ENCODE peak calls at places on chromosomes 3 and 15, in six cellular contexts. R, N, H, V, B and S are unnamed samples.

GRCh38 chr3:59406943-59407342 is 357.1 kb upstream of the CFAP20DC start:
- DNase-seq in R (peak; percentile 53), N (no peak), H (no peak), V (no peak), B (no peak), S (no peak)

GRCh38 chr3:51792206-51792605 is 13.2 kb upstream of the IQCF6 start:
- DNase-seq in R (no peak), N (no peak), H (no peak), V (no peak), B (no peak), S (no peak)

GRCh38 chr3:70298385-70298784 is 14.1 kb downstream of the MDFIC2 start:
- DNase-seq in R (no peak), N (no peak), H (no peak), V (peak; percentile 6), B (no peak), S (no peak)

GRCh38 chr15:53644681-53645080 is 114.8 kb downstream of the WDR72 start:
- DNase-seq in R (no peak), N (no peak), H (no peak), V (no peak), B (no peak), S (no peak)

GRCh38 chr15:53962646-53963561 is 15.3 kb upstream of the UNC13C start:
- DNase-seq in R (no peak), N (no peak), H (peak; percentile 23), V (peak; percentile 10), B (no peak), S (peak; percentile 39)

GRCh38 chr3:41265011-41265545 is 65.8 kb downstream of the CTNNB1 start:
- DNase-seq in R (no peak), N (peak; percentile 23), H (no peak), V (no peak), B (no peak), S (no peak)

GRCh38 chr15:89917442-89918085 is 4.8 kb upstream of the ARPIN start:
- DNase-seq in R (no peak), N (no peak), H (no peak), V (no peak), B (no peak), S (no peak)

GRCh38 chr15:81863157-81863556 is 182.7 kb downstream of the MEX3B start:
- DNase-seq in R (no peak), N (no peak), H (no peak), V (no peak), B (no peak), S (no peak)

GRCh38 chr15:64883097-64883581 is 28.6 kb upstream of the ANKDD1A start:
- DNase-seq in R (peak; percentile 83), N (no peak), H (no peak), V (no peak), B (no peak), S (peak; percentile 79)

GRCh38 chr15:101269479-101270223 is 7.6 kb downstream of the SELENOS start:
- DNase-seq in R (no peak), N (no peak), H (no peak), V (no peak), B (no peak), S (peak; percentile 48)

GRCh38 chr15:64904189-64904588 is 7.5 kb upstream of the ANKDD1A start:
- DNase-seq in R (no peak), N (no peak), H (no peak), V (no peak), B (no peak), S (no peak)

GRCh38 chr15:71804226-71804625 is 6.1 kb upstream of the NR2E3 start:
- DNase-seq in R (no peak), N (no peak), H (no peak), V (no peak), B (no peak), S (no peak)

GRCh38 chr3:168330983-168331382 is 235.3 kb upstream of the GOLIM4 start:
- DNase-seq in R (no peak), N (no peak), H (no peak), V (no peak), B (no peak), S (no peak)

GRCh38 chr3:75171632-75172230 is 492.4 kb upstream of the FRG2C start:
- DNase-seq in R (no peak), N (no peak), H (no peak), V (no peak), B (no peak), S (peak; percentile 15)

GRCh38 chr3:129605593-129606521 is 619 bp downstream of the PLXND1 start:
- DNase-seq in R (no peak), N (peak; percentile 36), H (no peak), V (peak; percentile 67), B (no peak), S (peak; percentile 79)

GRCh38 chr3:42194943-42195510 is 71.0 kb downstream of the CCK start:
- DNase-seq in R (peak; percentile 56), N (no peak), H (no peak), V (no peak), B (no peak), S (no peak)

GRCh38 chr3:129837057-129837631 is 56.4 kb downstream of the TMCC1 start:
- DNase-seq in R (no peak), N (no peak), H (no peak), V (peak; percentile 65), B (no peak), S (no peak)

GRCh38 chr3:133452603-133453313 is 52.9 kb downstream of the BFSP2 start:
- DNase-seq in R (no peak), N (no peak), H (peak; percentile 78), V (no peak), B (no peak), S (no peak)

GRCh38 chr3:104629038-104629437 is 737.7 kb upstream of the ALCAM start:
- DNase-seq in R (no peak), N (no peak), H (no peak), V (peak; percentile 64), B (no peak), S (no peak)

GRCh38 chr15:39645138-39645975 is 64.5 kb downstream of the THBS1 start:
- DNase-seq in R (no peak), N (no peak), H (no peak), V (no peak), B (no peak), S (no peak)

GRCh38 chr3:17670749-17671148 is 71.7 kb downstream of the TBC1D5 start:
- DNase-seq in R (no peak), N (no peak), H (no peak), V (peak; percentile 47), B (no peak), S (no peak)

GRCh38 chr15:80002267-80002666 is 31.3 kb upstream of the BCL2A1 start:
- DNase-seq in R (no peak), N (no peak), H (no peak), V (no peak), B (no peak), S (no peak)

GRCh38 chr15:98324341-98324970 is 323.9 kb upstream of the IGF1R start:
- DNase-seq in R (no peak), N (no peak), H (no peak), V (no peak), B (no peak), S (no peak)

GRCh38 chr15:38490231-38490630 is 36.3 kb downstream of the FAM98B start:
- DNase-seq in R (no peak), N (no peak), H (no peak), V (peak; percentile 49), B (no peak), S (no peak)

GRCh38 chr15:58628206-58629057 is 121.1 kb downstream of the ADAM10 start:
- DNase-seq in R (peak; percentile 9), N (no peak), H (no peak), V (peak; percentile 61), B (no peak), S (peak; percentile 13)

GRCh38 chr3:196055683-196056270 is 26.1 kb downstream of the TFRC start:
- DNase-seq in R (no peak), N (no peak), H (peak; percentile 89), V (no peak), B (no peak), S (peak; percentile 96)
- TF ChIP-seq MAX in R (no peak), N (no peak), H (peak; percentile 71), V (no peak), B (no peak), S (no peak)

GRCh38 chr15:70343961-70344360 is 246.2 kb upstream of the TLE3 start:
- DNase-seq in R (no peak), N (no peak), H (no peak), V (no peak), B (no peak), S (no peak)

GRCh38 chr15:70341566-70341965 is 243.8 kb upstream of the TLE3 start:
- DNase-seq in R (no peak), N (no peak), H (no peak), V (no peak), B (no peak), S (no peak)

GRCh38 chr15:70344666-70345065 is 246.9 kb upstream of the TLE3 start:
- DNase-seq in R (no peak), N (no peak), H (no peak), V (no peak), B (no peak), S (no peak)

GRCh38 chr15:70342141-70342540 is 244.4 kb upstream of the TLE3 start:
- DNase-seq in R (no peak), N (no peak), H (no peak), V (no peak), B (no peak), S (peak; percentile 30)

GRCh38 chr15:70342554-70343548 is 245.1 kb upstream of the TLE3 start:
- DNase-seq in R (no peak), N (no peak), H (no peak), V (no peak), B (no peak), S (no peak)
- TF ChIP-seq MYC in R (no peak), N (no peak), H (no peak), V (no peak), B (no peak), S (no peak)

GRCh38 chr15:57340673-57341259 is 35.5 kb upstream of the CGNL1 start:
- DNase-seq in R (peak; percentile 15), N (peak; percentile 50), H (peak; percentile 42), V (peak; percentile 82), B (peak; percentile 58), S (peak; percentile 70)
- TF ChIP-seq MAX in R (no peak), N (no peak), H (no peak), V (no peak), B (no peak), S (no peak)

GRCh38 chr3:159234306-159234705 is 432.5 kb downstream of the MFSD1 start:
- DNase-seq in R (no peak), N (no peak), H (no peak), V (peak; percentile 78), B (no peak), S (no peak)

GRCh38 chr3:159237221-159237620 is 435.4 kb downstream of the MFSD1 start:
- DNase-seq in R (no peak), N (no peak), H (no peak), V (no peak), B (no peak), S (no peak)

GRCh38 chr3:159239054-159239453 is 437.2 kb downstream of the MFSD1 start:
- DNase-seq in R (no peak), N (no peak), H (no peak), V (no peak), B (no peak), S (no peak)

GRCh38 chr3:159236306-159236705 is 434.5 kb downstream of the MFSD1 start:
- DNase-seq in R (no peak), N (no peak), H (no peak), V (peak; percentile 7), B (no peak), S (no peak)

DNA sequence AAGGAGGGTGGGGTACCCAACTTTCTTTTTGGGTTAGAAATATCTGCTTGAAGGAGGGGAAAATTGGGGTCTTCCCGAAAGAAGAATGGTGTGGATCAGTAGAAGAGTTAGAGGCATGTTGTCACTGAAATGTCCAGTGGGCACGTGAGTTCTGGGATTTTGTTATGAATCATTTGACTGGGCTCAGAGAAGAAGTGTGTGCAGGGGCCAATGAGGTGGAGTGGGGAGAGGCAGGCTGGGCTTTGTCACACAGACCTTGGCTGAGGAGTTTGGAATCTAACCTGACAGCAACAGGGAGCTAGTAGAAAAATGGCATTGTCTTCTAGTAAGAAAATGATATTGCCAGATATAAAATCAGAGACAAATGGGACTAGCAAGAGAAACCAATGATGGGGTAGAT is 436.8 kb downstream of the MFSD1 start:
- DNase-seq in R (no peak), N (no peak), H (no peak), V (no peak), B (no peak), S (no peak)
- TF ChIP-seq MYC in R (no peak), N (no peak), H (no peak), V (no peak), B (no peak), S (no peak)